ENCODE peak calls at places on chromosomes 5 and 9, in eight cellular contexts. A is CD4-positive, alpha-beta T cell; M is Jurkat, Clone E6-1; D is NCI-H1092; J is fibroblast of lung; Y is AG04449; F is tibial nerve; O is GM13976. Z is an unnamed sample.

GRCh38 chr9:15299374-15299939 is 7.6 kb downstream of the TTC39B start:
- DNase-seq in A (peak), M (peak), D (no peak), J (no peak), Y (no peak), F (no peak), O (peak), Z (no peak)

GRCh38 chr5:83145882-83146331 is 68.6 kb downstream of the XRCC4 start:
- DNase-seq in A (no peak), M (no peak), D (no peak), J (peak), Y (no peak), F (no peak), O (no peak), Z (no peak)

GRCh38 chr5:57692582-57693487 is 210.2 kb upstream of the ACTBL2 start:
- DNase-seq in A (no peak), M (no peak), D (no peak), J (peak), Y (peak), F (peak), O (no peak), Z (no peak)

GRCh38 chr5:140557136-140557805 is at the start of gene SRA1:
- DNase-seq in A (peak), M (peak), D (peak), J (peak), Y (no peak), F (peak), O (peak), Z (peak)

GRCh38 chr9:89427621-89428221 is 70.2 kb downstream of the SEMA4D start:
- DNase-seq in A (peak), M (no peak), D (no peak), J (no peak), Y (no peak), F (no peak), O (peak), Z (no peak)

GRCh38 chr9:89009049-89009840 is 18.0 kb downstream of the S1PR3 start:
- DNase-seq in A (no peak), M (no peak), D (no peak), J (no peak), Y (no peak), F (no peak), O (no peak), Z (no peak)

GRCh38 chr5:107997338-107997979 is 326.7 kb upstream of the EFNA5 start:
- DNase-seq in A (no peak), M (no peak), D (no peak), J (peak), Y (no peak), F (no peak), O (no peak), Z (no peak)

GRCh38 chr9:2132484-2133082 is 117.4 kb downstream of the SMARCA2 start:
- DNase-seq in A (no peak), M (peak), D (no peak), J (peak), Y (no peak), F (no peak), O (no peak), Z (peak)